ENCODE peak calls at places on chromosomes 5 and 9, in eight cellular contexts. E, H, B, I, O, W, R and T are unnamed samples.

GRCh38 chr5:74403771-74404170 is 236.8 kb downstream of the ENC1 start:
- DNase-seq in O (no peak), H (no peak), I (no peak), W (no peak), E (no peak), B (no peak), R (no peak), T (no peak)

GRCh38 chr5:172102913-172103629 is 85.0 kb downstream of the STK10 start:
- DNase-seq in O (peak), H (peak), I (peak), E (peak), W (peak), R (peak), B (peak), T (no peak)

GRCh38 chr5:139422307-139422893 is 16.9 kb downstream of the DNAJC18 start:
- DNase-seq in H (no peak), O (peak), I (peak), W (peak), B (peak), E (peak), R (peak), T (peak)

GRCh38 chr9:114155967-114156294 is 594 bp downstream of the COL27A1 start:
- DNase-seq in O (no peak), R (no peak), H (no peak), E (peak), W (no peak), B (peak), I (no peak), T (no peak)

GRCh38 chr5:116420540-116420939 is 154.1 kb downstream of the SEMA6A start:
- DNase-seq in E (no peak), W (no peak), I (no peak), R (no peak), B (no peak), O (no peak), H (no peak), T (no peak)

GRCh38 chr5:6583049-6583880 is 49.6 kb downstream of the NSUN2 start:
- DNase-seq in I (no peak), H (no peak), E (no peak), R (peak), O (no peak), W (peak), B (peak), T (no peak)

GRCh38 chr9:33942471-33943083 is 106.1 kb downstream of the UBAP2 start:
- DNase-seq in I (no peak), O (no peak), B (no peak), W (peak), E (peak), R (no peak), H (no peak), T (no peak)

GRCh38 chr9:127183814-127184582 is 61.6 kb upstream of the ANGPTL2 start:
- DNase-seq in H (peak), W (no peak), O (no peak), R (peak), B (no peak), I (no peak), E (no peak), T (no peak)

GRCh38 chr5:168404366-168404765 is 81.9 kb upstream of the RARS1 start:
- DNase-seq in I (no peak), O (no peak), B (no peak), W (no peak), E (peak), R (no peak), H (no peak), T (no peak)

GRCh38 chr5:142233083-142234032 is 91.5 kb downstream of the SPRY4 start:
- DNase-seq in B (no peak), E (no peak), H (no peak), R (no peak), I (no peak), O (no peak), W (no peak), T (no peak)

GRCh38 chr5:128494516-128494915 is 43.5 kb downstream of the FBN2 start:
- DNase-seq in H (no peak), E (no peak), W (no peak), O (no peak), I (no peak), B (peak), R (no peak), T (no peak)

GRCh38 chr9:103991001-103991400 is 103.1 kb upstream of the SMC2 start:
- DNase-seq in H (no peak), I (no peak), O (no peak), W (no peak), B (no peak), R (no peak), E (no peak), T (no peak)

GRCh38 chr9:125644819-125645507 is 62.0 kb downstream of the MAPKAP1 start:
- DNase-seq in O (no peak), I (no peak), W (no peak), H (no peak), E (no peak), B (no peak), R (no peak), T (no peak)

GRCh38 chr9:29044959-29045358 is 1471.7 kb upstream of the C9orf72 start:
- DNase-seq in I (peak), B (no peak), E (peak), W (peak), R (no peak), O (no peak), H (no peak), T (no peak)

GRCh38 chr5:145445027-145445426 is 390.1 kb downstream of the PRELID2 start:
- DNase-seq in I (no peak), E (no peak), H (no peak), W (no peak), R (no peak), O (no peak), B (no peak), T (no peak)

GRCh38 chr5:150116667-150117395 is 30.5 kb upstream of the CSF1R start:
- DNase-seq in W (no peak), R (no peak), I (no peak), O (peak), B (peak), H (peak), E (peak), T (no peak)

GRCh38 chr5:156513123-156513814 is 186.3 kb downstream of the SGCD start:
- DNase-seq in H (no peak), E (no peak), W (no peak), R (no peak), I (no peak), B (no peak), O (no peak), T (no peak)

GRCh38 chr9:134655101-134655500 is 13.5 kb downstream of the COL5A1 start:
- DNase-seq in W (no peak), R (no peak), B (no peak), H (peak), E (no peak), O (no peak), I (no peak), T (no peak)

GRCh38 chr9:129197978-129198736 is 20.1 kb upstream of the IER5L start:
- DNase-seq in O (peak), I (no peak), B (peak), H (peak), E (no peak), R (peak), W (no peak), T (no peak)

GRCh38 chr5:34042302-34042701 is 711 bp downstream of the C1QTNF3 start:
- DNase-seq in W (no peak), H (no peak), E (no peak), O (no peak), I (no peak), B (no peak), R (peak), T (no peak)

GRCh38 chr5:174094857-174095606 is 49.5 kb downstream of the NSG2 start:
- DNase-seq in E (no peak), R (no peak), W (no peak), B (no peak), O (no peak), H (no peak), I (no peak), T (peak)

GRCh38 chr9:119938871-119939270 is 569.6 kb upstream of the BRINP1 start:
- DNase-seq in H (no peak), E (no peak), B (no peak), O (no peak), W (no peak), I (no peak), R (no peak), T (no peak)

GRCh38 chr9:93911871-93912554 is 43.1 kb downstream of the BARX1 start:
- DNase-seq in O (no peak), I (no peak), H (no peak), R (no peak), B (peak), E (peak), W (no peak), T (no peak)

GRCh38 chr5:159768243-159768642 is 148.0 kb upstream of the ADRA1B start:
- DNase-seq in E (no peak), O (no peak), H (no peak), B (peak), I (no peak), R (no peak), W (no peak), T (no peak)

GRCh38 chr5:60961685-60962084 is 16.7 kb downstream of the NDUFAF2 start:
- DNase-seq in E (no peak), H (no peak), O (no peak), B (no peak), I (no peak), W (no peak), R (no peak), T (no peak)

GRCh38 chr5:39948867-39949468 is 524.2 kb upstream of the DAB2 start:
- DNase-seq in O (peak), R (peak), W (peak), H (no peak), E (peak), I (peak), B (peak), T (peak)

GRCh38 chr5:127092690-127093089 is 19.4 kb upstream of the C5orf63 start:
- DNase-seq in O (no peak), W (no peak), H (no peak), I (no peak), E (peak), R (no peak), B (peak), T (no peak)

GRCh38 chr9:107340920-107341632 is 58.0 kb downstream of the RAD23B start:
- DNase-seq in H (peak), E (peak), O (peak), I (peak), B (peak), R (peak), W (peak), T (peak)

GRCh38 chr5:174920906-174921550 is 196.6 kb downstream of the MSX2 start:
- DNase-seq in I (no peak), E (no peak), B (peak), H (no peak), O (no peak), R (no peak), W (no peak), T (no peak)

GRCh38 chr5:177232761-177233160 is 70.8 kb downstream of the RAB24 start:
- DNase-seq in H (no peak), W (no peak), I (no peak), E (no peak), O (no peak), B (no peak), R (no peak), T (no peak)

GRCh38 chr9:104836235-104836634 is 72.3 kb downstream of the NIPSNAP3B start:
- DNase-seq in I (no peak), O (no peak), E (no peak), B (no peak), H (no peak), R (no peak), W (no peak), T (peak)

DNA sequence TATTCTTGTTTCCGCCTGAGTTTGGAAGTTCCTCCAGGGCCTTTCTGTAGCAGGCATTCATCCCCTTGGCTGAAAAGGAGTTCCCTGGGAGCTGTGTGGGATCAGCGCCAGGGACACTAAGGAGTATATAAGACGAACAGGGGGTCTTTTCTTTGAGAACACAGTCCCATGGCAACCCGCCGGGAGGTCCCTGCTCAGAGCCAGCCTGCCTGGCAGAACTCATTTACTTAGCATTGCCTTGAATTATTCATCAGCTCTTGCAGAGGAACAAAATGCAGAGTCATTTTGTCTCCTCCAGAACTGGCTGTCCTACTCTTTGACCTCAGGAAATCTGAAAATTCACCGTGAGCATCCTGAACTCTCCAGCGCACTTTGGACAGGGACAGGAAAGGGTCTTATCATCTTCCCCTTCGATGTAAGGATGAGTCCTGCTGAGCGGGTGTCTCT is 120.4 kb upstream of the OSMR start:
- DNase-seq in W (no peak), O (no peak), R (no peak), E (no peak), I (no peak), H (no peak), B (no peak), T (no peak)
- H3K27ac ChIP-seq in W (peak), O (no peak), R (no peak), E (no peak), I (no peak), H (no peak), B (peak), T (no peak)

DNA sequence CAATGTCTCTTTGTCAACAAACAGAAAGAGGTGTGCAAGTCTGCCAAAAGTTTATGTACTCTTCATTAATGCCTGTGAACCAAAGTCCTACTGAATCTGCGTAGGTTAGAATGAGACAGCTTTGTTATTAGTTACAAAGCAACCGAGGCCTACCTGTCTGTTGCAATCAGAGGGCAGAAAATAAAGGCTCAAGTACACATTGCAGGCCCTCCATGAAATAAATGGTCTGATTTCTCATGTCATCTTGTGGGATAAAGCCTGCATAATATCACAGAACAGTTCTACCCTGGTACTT is 236.6 kb upstream of the NFIL3 start:
- DNase-seq in R (no peak), I (no peak), O (no peak), B (no peak), H (no peak), E (no peak), W (no peak), T (no peak)
- TF ChIP-seq CTCF in R (no peak), I (no peak), O (no peak), B (no peak), H (no peak), E (no peak), W (no peak), T (no peak)

DNA sequence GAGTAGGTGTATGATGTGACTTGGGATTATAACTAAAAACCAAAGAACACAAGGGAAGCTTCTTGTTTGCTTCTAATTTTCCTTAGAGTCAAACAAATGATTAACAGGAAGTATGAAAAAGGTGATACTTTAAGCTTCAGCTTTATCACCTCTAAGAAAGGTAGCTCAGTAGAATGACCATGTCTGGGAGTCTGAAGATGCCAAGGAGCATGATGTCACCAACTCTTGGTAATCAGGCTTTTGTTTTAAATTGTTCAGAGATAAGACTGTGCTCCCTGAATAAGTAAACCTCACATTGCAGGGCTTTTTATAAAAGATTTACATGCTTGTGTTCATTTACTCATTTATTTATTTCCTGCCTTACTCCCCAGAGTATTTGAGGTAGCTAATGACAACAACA is 169.9 kb downstream of the FER start:
- DNase-seq in R (no peak), W (no peak), H (no peak), O (no peak), E (peak), B (no peak), I (no peak), T (no peak)
- H3K27ac ChIP-seq in R (no peak), W (no peak), H (no peak), O (no peak), E (no peak), B (no peak), I (no peak), T (no peak)

GRCh38 chr5:76972670-76973069 is 19.8 kb downstream of the CRHBP start:
- DNase-seq in H (no peak), R (no peak), O (no peak), W (no peak), E (no peak), B (no peak), I (no peak), T (no peak)

GRCh38 chr5:76974768-76975167 is 21.9 kb downstream of the CRHBP start:
- DNase-seq in H (no peak), E (no peak), O (no peak), B (no peak), I (no peak), W (no peak), R (no peak), T (peak)

DNA sequence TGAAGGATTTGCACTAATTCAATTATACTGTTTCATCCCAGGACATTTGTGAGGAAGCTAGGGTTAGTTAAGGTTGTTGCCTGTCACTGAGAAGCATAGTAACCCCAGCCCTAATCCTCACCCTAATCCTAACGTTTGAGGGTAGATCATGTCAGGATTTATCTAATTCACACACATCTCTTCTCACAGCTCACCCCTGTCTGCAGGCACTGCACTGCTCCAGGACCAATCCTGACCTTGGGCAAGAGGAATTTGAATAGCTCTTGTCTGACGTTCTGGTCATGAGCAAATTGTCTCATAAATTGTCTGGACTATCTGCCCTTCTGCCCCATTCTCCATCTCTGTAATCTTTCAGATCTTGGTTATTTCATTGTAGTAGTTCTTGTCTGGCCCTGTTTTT is 18.6 kb downstream of the CRHBP start:
- DNase-seq in I (no peak), R (no peak), H (no peak), W (no peak), B (no peak), E (no peak), O (no peak), T (no peak)
- TF ChIP-seq CTCF in I (no peak), R (no peak), H (no peak), W (no peak), B (no peak), E (no peak), O (no peak), T (no peak)

GRCh38 chr9:116045083-116045482 is 108.5 kb upstream of the PAPPA start:
- DNase-seq in B (no peak), R (no peak), E (no peak), I (no peak), O (no peak), W (no peak), H (no peak), T (no peak)

GRCh38 chr9:116042321-116042720 is 111.3 kb upstream of the PAPPA start:
- DNase-seq in O (no peak), E (no peak), W (no peak), B (no peak), I (no peak), H (no peak), R (no peak), T (no peak)

GRCh38 chr9:116039893-116040292 is 113.7 kb upstream of the PAPPA start:
- DNase-seq in B (no peak), W (no peak), R (no peak), H (no peak), O (no peak), I (no peak), E (no peak), T (no peak)

GRCh38 chr9:116039312-116039711 is 114.3 kb upstream of the PAPPA start:
- DNase-seq in R (no peak), B (no peak), H (no peak), I (no peak), E (no peak), O (no peak), W (no peak), T (no peak)
- H3K27ac ChIP-seq in R (peak), B (no peak), H (no peak), I (no peak), E (no peak), O (no peak), W (peak), T (no peak)